ENCODE peak calls at places on chromosomes 7 and 10, in four cellular contexts. D is type B pancreatic cell, O is fibroblast of lung, W is AG10803. Z is an unnamed sample.

GRCh38 chr7:118218413-118219156 is 5.9 kb upstream of the ANKRD7 start:
- DNase-seq in D (no peak), O (peak), W (no peak), Z (no peak)

GRCh38 chr10:13074562-13075451 is 25.2 kb upstream of the OPTN start:
- DNase-seq in D (no peak), O (peak), W (peak), Z (peak)

GRCh38 chr10:30583778-30584415 is 45.7 kb downstream of the LYZL2 start:
- DNase-seq in D (no peak), O (peak), W (peak), Z (peak)

GRCh38 chr10:34580643-34581042 is 234.5 kb downstream of the PARD3 start:
- DNase-seq in D (no peak), O (peak), W (peak), Z (peak)

GRCh38 chr10:78820007-78820362 is 248.8 kb upstream of the ZMIZ1 start:
- DNase-seq in D (no peak), O (no peak), W (no peak), Z (no peak)

GRCh38 chr10:103598654-103599115 is 105.2 kb downstream of the NEURL1 start:
- DNase-seq in D (no peak), O (peak), W (peak), Z (peak)

GRCh38 chr7:120272896-120273475 is at the start of gene KCND2:
- DNase-seq in D (peak), O (peak), W (no peak), Z (no peak)

GRCh38 chr7:100673942-100674431 is 447 bp downstream of the GNB2 start:
- DNase-seq in D (no peak), O (peak), W (peak), Z (peak)

GRCh38 chr10:72466018-72466417 is 111.3 kb upstream of the DNAJB12 start:
- DNase-seq in D (no peak), O (no peak), W (no peak), Z (no peak)

GRCh38 chr7:7969306-7970112 is 913 bp downstream of the GLCCI1 start:
- DNase-seq in D (no peak), O (peak), W (peak), Z (peak)

GRCh38 chr7:3787717-3788311 is 486.8 kb downstream of the SDK1 start:
- DNase-seq in D (no peak), O (peak), W (no peak), Z (no peak)

GRCh38 chr10:29643785-29644501 is 9.2 kb upstream of the SVIL start:
- DNase-seq in D (no peak), O (no peak), W (peak), Z (no peak)

GRCh38 chr10:72104472-72105097 is 16.2 kb upstream of the SPOCK2 start:
- DNase-seq in D (no peak), O (peak), W (peak), Z (no peak)

GRCh38 chr7:40810274-40810673 is 675.5 kb downstream of the SUGCT start:
- DNase-seq in D (no peak), O (no peak), W (peak), Z (no peak)

GRCh38 chr7:23350466-23350865 is 51.3 kb downstream of the MALSU1 start:
- DNase-seq in D (no peak), O (no peak), W (no peak), Z (no peak)

DNA sequence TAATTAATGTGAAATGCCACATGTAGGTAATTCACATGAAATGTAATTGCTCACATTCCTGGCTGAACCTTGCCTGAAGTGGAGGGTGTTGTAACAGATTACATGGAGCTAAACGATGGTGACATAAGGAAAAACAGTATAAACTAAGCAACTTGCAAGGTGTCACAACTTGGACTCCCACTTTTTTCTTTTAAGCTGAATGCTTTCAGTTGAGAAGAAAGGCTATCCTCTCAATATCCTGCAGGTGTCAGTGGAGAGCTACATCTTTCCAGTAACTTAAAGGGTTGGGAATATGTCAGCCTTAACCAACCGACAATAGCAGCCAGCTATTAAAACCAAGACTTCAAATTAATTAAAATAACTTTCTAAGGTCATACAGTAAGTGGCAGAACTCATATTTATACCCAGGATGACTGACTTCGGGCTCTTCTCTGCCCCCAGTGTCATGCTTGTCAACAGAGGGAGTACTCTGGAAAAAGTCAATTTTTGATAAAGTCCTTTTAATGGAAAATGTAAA is 33.7 kb downstream of the NRBF2 start:
- DNase-seq in D (no peak), O (peak), W (peak), Z (peak)
- TF ChIP-seq CTCF in D (peak), O (peak), W (peak), Z (peak)

GRCh38 chr10:127524229-127524628 is 24.9 kb upstream of the NPS start:
- DNase-seq in D (no peak), O (no peak), W (no peak), Z (no peak)
- TF ChIP-seq CTCF in D (peak), O (no peak), W (peak), Z (no peak)

GRCh38 chr10:43885842-43886241 is 237.2 kb upstream of the ZNF32 start:
- DNase-seq in D (no peak), O (no peak), W (no peak), Z (no peak)
- TF ChIP-seq CTCF in D (no peak), O (no peak), W (no peak), Z (no peak)

GRCh38 chr7:24573554-24574338 is 494 bp downstream of the PALS2 start:
- DNase-seq in D (peak), O (peak), W (peak), Z (peak)

GRCh38 chr7:24574365-24574764 is 1.1 kb downstream of the PALS2 start:
- DNase-seq in D (no peak), O (peak), W (peak), Z (no peak)

GRCh38 chr7:24573008-24573553 is at the start of gene PALS2:
- DNase-seq in D (peak), O (peak), W (peak), Z (peak)

GRCh38 chr7:24572421-24573007 is 738 bp upstream of the PALS2 start:
- DNase-seq in D (no peak), O (peak), W (peak), Z (peak)

DNA sequence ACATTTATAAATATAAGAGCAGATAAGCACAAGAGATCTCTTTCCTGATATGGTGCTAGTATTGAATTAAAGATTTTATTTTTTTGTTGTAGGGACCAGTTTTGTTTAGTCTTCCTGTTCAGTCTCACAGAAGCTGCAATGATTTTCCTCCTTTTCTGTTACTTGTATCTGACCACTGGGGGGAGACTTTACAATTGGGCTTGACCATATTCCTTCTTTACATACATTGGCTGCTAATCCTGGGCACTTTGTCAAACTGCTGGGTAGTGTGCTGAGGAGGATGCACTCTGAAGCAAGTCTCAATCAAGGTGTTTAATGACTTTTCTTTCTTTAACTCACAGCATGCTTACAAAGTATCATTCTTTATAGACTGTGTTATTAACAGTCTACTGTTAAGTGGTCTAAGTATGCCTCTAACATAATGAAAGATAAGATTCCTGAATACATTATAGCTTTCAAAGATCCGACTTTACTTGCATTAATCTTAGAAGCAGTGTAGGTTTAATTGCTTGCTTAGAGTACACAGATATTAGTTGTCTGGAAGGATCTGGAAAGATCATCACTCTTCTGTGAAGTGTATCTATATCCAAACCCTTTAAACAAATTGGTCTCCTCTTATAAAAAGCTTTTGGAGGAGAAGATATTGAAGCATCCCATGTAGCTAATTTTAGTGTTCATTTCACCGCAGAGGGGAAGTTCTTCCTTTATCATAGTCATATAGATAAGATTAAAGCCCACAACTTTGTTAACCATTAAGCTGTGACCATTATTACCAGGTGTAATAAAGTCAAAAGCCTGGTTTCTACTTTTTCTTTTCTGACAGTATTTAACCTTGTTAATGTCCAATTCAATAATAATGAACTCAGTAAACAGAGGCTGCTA is 3.2 kb downstream of the PALS2 start:
- DNase-seq in D (no peak), O (peak), W (peak), Z (peak)
- TF ChIP-seq CTCF in D (peak), O (peak), W (peak), Z (peak)

GRCh38 chr10:77380723-77381122 is 256.9 kb downstream of the KCNMA1 start:
- DNase-seq in D (no peak), O (no peak), W (no peak), Z (no peak)

GRCh38 chr10:77377034-77377433 is 260.6 kb downstream of the KCNMA1 start:
- DNase-seq in D (no peak), O (no peak), W (no peak), Z (peak)

GRCh38 chr10:77378950-77379349 is 258.7 kb downstream of the KCNMA1 start:
- DNase-seq in D (no peak), O (no peak), W (no peak), Z (no peak)

GRCh38 chr10:77374189-77374656 is 263.4 kb downstream of the KCNMA1 start:
- DNase-seq in D (no peak), O (peak), W (no peak), Z (no peak)

GRCh38 chr10:77377678-77378352 is 259.8 kb downstream of the KCNMA1 start:
- DNase-seq in D (no peak), O (no peak), W (no peak), Z (no peak)
- TF ChIP-seq CTCF in D (no peak), O (no peak), W (no peak), Z (no peak)

GRCh38 chr7:31444196-31444595 is 69.7 kb upstream of the ITPRID1 start:
- DNase-seq in D (no peak), O (no peak), W (no peak), Z (no peak)

GRCh38 chr7:31440511-31440910 is 73.4 kb upstream of the ITPRID1 start:
- DNase-seq in D (no peak), O (no peak), W (no peak), Z (no peak)

GRCh38 chr7:31448649-31449048 is 65.2 kb upstream of the ITPRID1 start:
- DNase-seq in D (no peak), O (no peak), W (no peak), Z (no peak)

GRCh38 chr7:31439165-31439564 is 74.7 kb upstream of the ITPRID1 start:
- DNase-seq in D (no peak), O (no peak), W (no peak), Z (no peak)

DNA sequence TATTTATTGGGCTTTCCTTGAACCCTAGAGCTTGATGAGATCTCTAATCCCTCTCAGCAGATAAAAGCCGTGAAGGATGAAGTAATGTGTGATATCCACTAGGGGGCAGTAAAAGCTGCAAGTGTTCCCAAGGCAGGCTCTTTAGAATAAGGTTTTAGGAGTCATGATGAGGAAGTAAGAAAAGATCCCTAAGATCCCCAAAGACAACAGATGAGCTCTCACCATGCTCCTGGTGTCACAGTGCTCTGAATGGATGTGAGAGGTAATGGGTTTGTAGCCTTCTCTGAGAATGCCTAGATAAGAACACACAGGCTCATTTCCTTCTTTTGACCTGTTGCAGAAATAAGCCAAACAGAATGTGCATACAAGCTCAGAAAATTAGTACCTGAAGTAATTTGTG is 70.4 kb upstream of the ITPRID1 start:
- DNase-seq in D (no peak), O (peak), W (peak), Z (peak)
- TF ChIP-seq CTCF in D (peak), O (peak), W (peak), Z (peak)

GRCh38 chr7:142689439-142690168 is 59.7 kb upstream of the PRSS1 start:
- DNase-seq in D (no peak), O (no peak), W (no peak), Z (no peak)
- TF ChIP-seq CTCF in D (peak), O (no peak), W (no peak), Z (peak)

DNA sequence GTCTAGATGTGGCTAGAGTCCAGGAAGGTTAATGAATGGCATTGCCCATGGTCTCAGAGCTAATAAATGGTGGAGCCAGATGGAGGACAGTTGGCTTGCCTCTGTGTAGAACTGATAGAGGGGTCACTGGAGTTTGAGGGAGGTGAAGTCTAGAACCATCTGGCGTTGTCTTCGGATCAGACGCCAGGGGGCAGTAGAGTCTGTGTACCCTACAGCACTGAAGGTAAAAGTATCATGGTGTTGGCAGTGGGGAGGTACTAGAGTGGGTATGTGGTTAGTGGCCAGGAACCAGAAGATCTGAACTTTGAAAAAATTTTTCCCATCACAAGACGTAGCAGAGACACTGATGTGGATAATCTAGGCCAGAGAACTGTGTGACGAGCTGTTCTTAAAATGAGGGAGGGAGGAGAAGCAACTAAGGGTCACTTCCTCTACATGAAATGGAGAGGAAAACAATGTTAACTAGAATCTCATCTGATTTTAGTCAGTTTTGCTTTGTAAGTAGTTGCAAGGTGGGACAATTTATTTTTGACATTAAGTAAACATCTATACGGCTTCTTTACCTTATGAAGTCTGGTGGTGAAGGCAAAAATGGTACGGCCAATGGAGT is 227.9 kb upstream of the PRSS58 start:
- DNase-seq in D (no peak), O (no peak), W (no peak), Z (peak)
- TF ChIP-seq CTCF in D (peak), O (peak), W (peak), Z (peak)

DNA sequence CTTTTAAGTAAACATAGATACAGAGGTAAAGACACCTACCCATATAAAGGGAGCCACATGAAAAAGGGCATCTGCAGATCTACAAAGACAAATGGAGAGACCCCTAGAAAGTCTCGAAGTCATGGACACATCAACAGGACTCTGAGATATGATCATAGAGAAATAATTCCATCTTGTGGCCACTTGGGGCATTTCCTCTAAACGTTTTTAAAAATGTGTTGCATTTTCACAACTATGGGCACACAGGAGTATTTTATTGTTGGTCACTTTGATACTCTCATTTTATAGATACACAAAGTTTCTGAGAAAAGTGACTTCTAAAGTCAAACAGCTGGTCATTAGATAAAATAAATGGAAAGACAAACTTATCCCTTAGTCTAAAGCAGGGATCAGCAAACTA is 87.1 kb downstream of the CRTAC1 start:
- DNase-seq in D (no peak), O (no peak), W (no peak), Z (no peak)
- TF ChIP-seq CTCF in D (peak), O (no peak), W (no peak), Z (no peak)

GRCh38 chr10:115572740-115573455 is 479.7 kb downstream of the ATRNL1 start:
- DNase-seq in D (no peak), O (no peak), W (no peak), Z (peak)
- TF ChIP-seq CTCF in D (peak), O (no peak), W (no peak), Z (peak)

Z was measured in MCF 10A.